ENCODE peak calls at places on chromosomes 2 and 18, in nine cellular contexts. M is suprapubic skin, X is OCI-LY7, P is mammary epithelial cell, S is spleen, B is heart left ventricle, C is HCT116, Q is left lung, F is astrocyte. U is an unnamed sample.

GRCh38 chr2:175414872-175415487 is 233.5 kb upstream of the ATP5MC3 start:
- DNase-seq in M (peak; percentile 80), X (peak; percentile 2), P (peak; percentile 41), S (no peak), B (peak; percentile 70), C (peak; percentile 54), Q (no peak), F (peak; percentile 31), U (peak; percentile 14)

GRCh38 chr2:23425338-23425871 is 40.4 kb downstream of the KLHL29 start:
- DNase-seq in M (no peak), X (no peak), P (no peak), S (peak; percentile 56), B (no peak), C (no peak), Q (no peak), F (no peak), U (no peak)

GRCh38 chr2:137050949-137051348 is 285.6 kb downstream of the THSD7B start:
- DNase-seq in M (no peak), X (no peak), P (no peak), S (no peak), B (no peak), C (no peak), Q (no peak), F (no peak), U (no peak)

GRCh38 chr18:34600118-34600517 is 110.0 kb upstream of the DTNA start:
- DNase-seq in M (no peak), X (no peak), P (peak; percentile 19), S (no peak), B (no peak), C (no peak), Q (no peak), F (peak; percentile 27), U (no peak)

GRCh38 chr2:227256605-227257004 is 68.4 kb upstream of the MFF start:
- DNase-seq in M (no peak), X (no peak), P (peak; percentile 7), S (no peak), B (no peak), C (no peak), Q (no peak), F (no peak), U (no peak)

GRCh38 chr2:48369971-48370370 is 160.0 kb upstream of the STON1 start:
- DNase-seq in M (no peak), X (no peak), P (no peak), S (no peak), B (no peak), C (no peak), Q (no peak), F (no peak), U (no peak)

GRCh38 chr2:42755161-42755900 is 8.6 kb downstream of the OXER1 start:
- DNase-seq in M (no peak), X (no peak), P (no peak), S (no peak), B (no peak), C (no peak), Q (peak; percentile 54), F (no peak), U (no peak)

GRCh38 chr2:239269173-239269865 is 131.5 kb downstream of the HDAC4 start:
- DNase-seq in M (peak; percentile 72), X (no peak), P (no peak), S (no peak), B (no peak), C (no peak), Q (no peak), F (no peak), U (no peak)

GRCh38 chr2:204177977-204178522 is 241.5 kb downstream of the ICOS start:
- DNase-seq in M (no peak), X (peak; percentile 59), P (peak; percentile 9), S (peak; percentile 76), B (peak; percentile 62), C (peak; percentile 19), Q (no peak), F (no peak), U (no peak)

GRCh38 chr2:167048829-167049228 is 160.5 kb downstream of the XIRP2 start:
- DNase-seq in M (no peak), X (no peak), P (no peak), S (no peak), B (no peak), C (no peak), Q (no peak), F (no peak), U (no peak)

GRCh38 chr18:23136326-23137092 is 1.2 kb downstream of the CABLES1 start:
- DNase-seq in M (peak; percentile 89), X (no peak), P (peak; percentile 40), S (peak; percentile 86), B (peak; percentile 71), C (no peak), Q (peak; percentile 88), F (peak; percentile 32), U (no peak)

GRCh38 chr2:204550738-204551137 is 5.5 kb downstream of the PARD3B start:
- DNase-seq in M (no peak), X (no peak), P (peak; percentile 26), S (no peak), B (no peak), C (no peak), Q (no peak), F (peak; percentile 94), U (no peak)

GRCh38 chr2:171702781-171703556 is 15.7 kb downstream of the DYNC1I2 start:
- DNase-seq in M (no peak), X (no peak), P (peak; percentile 30), S (no peak), B (no peak), C (no peak), Q (no peak), F (peak; percentile 36), U (no peak)

GRCh38 chr2:71498261-71498701 is 44.9 kb downstream of the DYSF start:
- DNase-seq in M (no peak), X (no peak), P (peak; percentile 97), S (no peak), B (no peak), C (peak; percentile 64), Q (no peak), F (peak; percentile 97), U (peak; percentile 97)

GRCh38 chr2:151289972-151290335 is 486 bp upstream of the NMI start:
- DNase-seq in M (no peak), X (no peak), P (peak; percentile 76), S (no peak), B (no peak), C (no peak), Q (no peak), F (no peak), U (no peak)

GRCh38 chr2:241833938-241834852 is 24.5 kb downstream of the PDCD1 start:
- DNase-seq in M (peak; percentile 44), X (no peak), P (no peak), S (no peak), B (peak; percentile 36), C (no peak), Q (no peak), F (no peak), U (no peak)

GRCh38 chr2:187774551-187775071 is 220.4 kb upstream of the TFPI start:
- DNase-seq in M (no peak), X (no peak), P (peak; percentile 79), S (no peak), B (no peak), C (no peak), Q (no peak), F (peak; percentile 83), U (peak; percentile 29)

GRCh38 chr2:1716441-1716840 is 27.9 kb downstream of the PXDN start:
- DNase-seq in M (no peak), X (no peak), P (no peak), S (no peak), B (no peak), C (no peak), Q (no peak), F (no peak), U (no peak)

GRCh38 chr2:206480620-206481019 is 37.3 kb downstream of the ADAM23 start:
- DNase-seq in M (no peak), X (no peak), P (no peak), S (no peak), B (no peak), C (no peak), Q (no peak), F (no peak), U (no peak)

GRCh38 chr2:165281387-165281786 is 42.2 kb downstream of the SCN2A start:
- DNase-seq in M (no peak), X (no peak), P (no peak), S (no peak), B (no peak), C (no peak), Q (no peak), F (no peak), U (no peak)
- TF ChIP-seq CTCF in M (no peak), X (no peak), P (no peak), S (no peak), B (no peak), C (no peak), Q (no peak), F (no peak), U (no peak)

GRCh38 chr18:44098551-44099098 is 582.1 kb upstream of the SETBP1 start:
- DNase-seq in M (no peak), X (no peak), P (peak; percentile 56), S (no peak), B (no peak), C (no peak), Q (no peak), F (peak; percentile 31), U (no peak)
- H3K4me3 ChIP-seq in M (no peak overlapping the region), X (no peak overlapping the region), P (no peak overlapping the region), S (no peak overlapping the region), B (no peak overlapping the region), C (no peak overlapping the region), Q (no peak overlapping the region), F (no peak overlapping the region), U (no peak overlapping the region)

GRCh38 chr2:219219781-219220532 is 1.2 kb upstream of the ABCB6 start:
- DNase-seq in M (no peak), X (no peak), P (no peak), S (peak; percentile 70), B (no peak), C (no peak), Q (no peak), F (no peak), U (no peak)
- H3K36me3 ChIP-seq in M (peaks cover 65% of the 10 kb centered on the region), X (peaks cover 48% of the 10 kb centered on the region), P (peaks cover 19% of the 10 kb centered on the region), S (no peaks in the 10 kb centered on the region), B (peaks cover 62% of the 10 kb centered on the region), C (peaks cover 21% of the 10 kb centered on the region), Q (peaks cover 70% of the 10 kb centered on the region), F (peaks cover 16% of the 10 kb centered on the region), U (no peaks in the 10 kb centered on the region)

GRCh38 chr2:195863564-195863963 is 205.1 kb downstream of the DNAH7 start:
- DNase-seq in M (no peak), X (no peak), P (no peak), S (no peak), B (no peak), C (no peak), Q (no peak), F (no peak), U (no peak)

GRCh38 chr2:195859513-195859912 is 202.5 kb downstream of the SLC39A10 start:
- DNase-seq in M (no peak), X (no peak), P (no peak), S (no peak), B (no peak), C (no peak), Q (no peak), F (no peak), U (no peak)

GRCh38 chr2:195863121-195863520 is 205.5 kb downstream of the DNAH7 start:
- DNase-seq in M (no peak), X (no peak), P (no peak), S (no peak), B (no peak), C (no peak), Q (no peak), F (no peak), U (no peak)

GRCh38 chr2:195864316-195864715 is 204.3 kb downstream of the DNAH7 start:
- DNase-seq in M (no peak), X (no peak), P (no peak), S (no peak), B (no peak), C (no peak), Q (no peak), F (no peak), U (no peak)

GRCh38 chr2:195861821-195862220 is 204.8 kb downstream of the SLC39A10 start:
- DNase-seq in M (no peak), X (no peak), P (no peak), S (no peak), B (no peak), C (no peak), Q (no peak), F (peak; percentile 25), U (no peak)
- TF ChIP-seq CTCF in M (no peak), X (no peak), P (no peak), S (no peak), B (no peak), C (no peak), Q (no peak), F (no peak), U (no peak)